ENCODE peak calls at places on chromosomes 7 and 10, in six cellular contexts. M, B, G, C, T and J are unnamed samples.

GRCh38 chr10:26737730-26738129 is 40.2 kb downstream of the PDSS1 start:
- DNase-seq in G (peak), M (no peak), T (no peak), B (no peak), C (peak), J (no peak)

GRCh38 chr7:138559448-138559847 is 99.4 kb downstream of the TRIM24 start:
- DNase-seq in T (no peak), G (no peak), C (no peak), B (no peak), M (no peak), J (no peak)

GRCh38 chr10:72328045-72328828 is 26.5 kb downstream of the DNAJB12 start:
- DNase-seq in G (peak), M (no peak), B (no peak), T (no peak), C (peak), J (no peak)

GRCh38 chr7:42192851-42193456 is 44.1 kb downstream of the GLI3 start:
- DNase-seq in M (no peak), T (no peak), B (peak), C (no peak), G (peak), J (no peak)

GRCh38 chr10:124742418-124743187 is 1.6 kb downstream of the FAM53B start:
- DNase-seq in T (no peak), B (no peak), G (peak), C (peak), M (no peak), J (no peak)

GRCh38 chr7:146698995-146699610 is 582.5 kb downstream of the CNTNAP2 start:
- DNase-seq in T (no peak), M (no peak), C (no peak), G (no peak), B (no peak), J (no peak)

GRCh38 chr7:27156901-27157716 is 634 bp upstream of the HOXA7 start:
- DNase-seq in M (no peak), C (peak), T (no peak), G (no peak), B (no peak), J (no peak)

GRCh38 chr7:111164442-111164841 is 73.5 kb downstream of the LRRN3 start:
- DNase-seq in G (no peak), C (peak), M (no peak), B (no peak), T (no peak), J (no peak)

GRCh38 chr10:585502-585901 is 104.0 kb downstream of the DIP2C start:
- DNase-seq in M (no peak), B (no peak), T (no peak), G (no peak), C (no peak), J (no peak)

GRCh38 chr7:125061776-125062397 is 132.3 kb upstream of the POT1 start:
- DNase-seq in G (peak), T (no peak), M (no peak), C (peak), B (no peak), J (no peak)

GRCh38 chr10:28533315-28533564 is 322 bp downstream of the WAC start:
- DNase-seq in B (no peak), G (no peak), M (no peak), T (no peak), C (no peak), J (no peak)

GRCh38 chr7:43385309-43385680 is 197.6 kb upstream of the STK17A start:
- DNase-seq in M (no peak), B (no peak), T (no peak), C (no peak), G (no peak), J (no peak)

GRCh38 chr7:13414181-13414580 is 575.3 kb downstream of the ETV1 start:
- DNase-seq in B (no peak), M (no peak), T (no peak), G (no peak), C (no peak), J (no peak)

GRCh38 chr10:21372651-21373410 is 152.7 kb downstream of the SKIDA1 start:
- DNase-seq in T (no peak), B (no peak), C (peak), G (peak), M (peak), J (peak)

GRCh38 chr7:18976715-18977466 is 140.5 kb downstream of the TWIST1 start:
- DNase-seq in M (no peak), B (no peak), T (no peak), G (no peak), C (peak), J (no peak)

GRCh38 chr7:118169146-118169545 is 14.8 kb upstream of the LSM8 start:
- DNase-seq in M (no peak), B (no peak), C (peak), T (no peak), G (peak), J (no peak)

GRCh38 chr7:46739378-46740234 is 818.5 kb upstream of the IGFBP3 start:
- DNase-seq in C (no peak), M (no peak), B (no peak), G (no peak), T (no peak), J (no peak)

GRCh38 chr10:72335394-72336258 is 19.1 kb downstream of the DNAJB12 start:
- DNase-seq in B (no peak), C (peak), G (peak), M (no peak), T (peak), J (no peak)

GRCh38 chr7:4694653-4695335 is 12.7 kb downstream of the FOXK1 start:
- DNase-seq in B (no peak), G (peak), M (no peak), C (peak), T (no peak), J (no peak)

GRCh38 chr7:2616973-2617709 is 14.6 kb upstream of the TTYH3 start:
- DNase-seq in T (no peak), M (no peak), B (no peak), C (no peak), G (no peak), J (no peak)

GRCh38 chr10:23081156-23081833 is 14.1 kb upstream of the MSRB2 start:
- DNase-seq in T (no peak), C (peak), G (peak), M (no peak), B (no peak), J (no peak)

GRCh38 chr7:46446151-46446550 is 525.1 kb upstream of the IGFBP3 start:
- DNase-seq in B (no peak), C (no peak), G (no peak), T (no peak), M (no peak), J (no peak)

GRCh38 chr10:70374775-70375614 is 7.4 kb downstream of the LRRC20 start:
- DNase-seq in G (peak), B (no peak), C (no peak), T (no peak), M (no peak), J (no peak)

GRCh38 chr10:70759769-70760168 is 25.4 kb downstream of the TBATA start:
- DNase-seq in M (no peak), C (peak), G (no peak), B (no peak), T (no peak), J (no peak)

GRCh38 chr7:99782012-99782953 is 1.7 kb downstream of the CYP3A4 start:
- DNase-seq in B (no peak), C (no peak), T (no peak), G (no peak), M (no peak), J (no peak)

GRCh38 chr7:70612811-70613210 is 519.1 kb upstream of the GALNT17 start:
- DNase-seq in T (no peak), B (no peak), M (no peak), G (no peak), C (no peak), J (no peak)

GRCh38 chr7:100220833-100221718 is 1.3 kb downstream of the PVRIG start:
- DNase-seq in G (no peak), M (no peak), T (peak), C (no peak), B (no peak), J (no peak)

GRCh38 chr10:20085115-20085514 is 268.9 kb downstream of the PLXDC2 start:
- DNase-seq in M (no peak), T (no peak), B (no peak), G (no peak), C (no peak), J (no peak)

GRCh38 chr7:149379625-149380024 is 81.2 kb downstream of the ZNF777 start:
- DNase-seq in G (no peak), M (no peak), T (no peak), B (no peak), C (no peak), J (no peak)

GRCh38 chr7:55369427-55369826 is 4.3 kb downstream of the LANCL2 start:
- DNase-seq in G (peak), C (peak), T (no peak), M (peak), B (no peak), J (peak)

DNA sequence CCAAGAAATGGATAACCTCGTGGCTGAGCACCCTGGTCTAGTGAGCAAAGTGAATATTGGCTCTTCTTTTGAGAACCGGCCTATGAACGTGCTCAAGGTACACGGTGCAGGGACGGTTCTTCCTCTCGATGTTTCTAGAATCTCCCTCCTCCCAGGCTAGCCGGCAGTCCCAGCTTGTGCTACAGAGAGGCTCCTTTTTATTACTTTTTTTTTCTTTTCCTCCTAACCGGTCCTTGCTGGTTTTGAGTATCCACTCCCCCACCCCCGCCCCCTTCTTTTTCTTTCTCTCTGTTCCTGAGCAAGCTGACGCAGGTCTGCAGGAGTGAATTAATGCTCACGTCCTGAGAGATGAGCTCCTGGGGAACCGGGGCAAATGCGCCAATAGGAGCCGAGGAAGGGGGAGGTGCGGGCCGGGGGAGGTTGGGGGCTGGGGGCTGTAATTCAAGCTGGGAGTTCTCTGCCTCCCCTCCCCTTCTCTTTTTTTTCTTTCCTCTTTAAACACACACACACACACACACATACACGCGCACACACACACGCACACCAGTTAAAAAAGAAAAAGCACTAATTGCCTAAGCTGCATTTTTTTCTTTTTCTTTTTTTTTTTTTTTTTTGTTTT is 6.5 kb downstream of the CPA2 start:
- DNase-seq in C (no peak), T (no peak), B (peak), G (peak), M (no peak), J (no peak)
- H3K4me3 ChIP-seq in C (no peak), T (peak), B (peak), G (peak), M (peak), J (no peak)

GRCh38 chr10:11677480-11677879 is 64.7 kb upstream of the ECHDC3 start:
- DNase-seq in C (no peak), M (no peak), B (no peak), G (no peak), T (no peak), J (no peak)

GRCh38 chr10:11682267-11682683 is 59.9 kb upstream of the ECHDC3 start:
- DNase-seq in G (no peak), C (no peak), T (no peak), B (no peak), M (no peak), J (no peak)

GRCh38 chr10:11679946-11680345 is 62.2 kb upstream of the ECHDC3 start:
- DNase-seq in C (no peak), T (no peak), M (no peak), G (no peak), B (no peak), J (no peak)

GRCh38 chr10:11680496-11680895 is 61.7 kb upstream of the ECHDC3 start:
- DNase-seq in M (no peak), T (no peak), B (no peak), C (no peak), G (no peak), J (no peak)

GRCh38 chr10:11678074-11678793 is 63.9 kb upstream of the ECHDC3 start:
- DNase-seq in B (no peak), C (peak), T (no peak), M (no peak), G (peak), J (no peak)
- H3K4me3 ChIP-seq in B (no peak), C (no peak), T (no peak), M (no peak), G (no peak), J (no peak)

GRCh38 chr7:66778201-66778600 is 37.7 kb downstream of the RABGEF1 start:
- DNase-seq in T (no peak), C (no peak), M (peak), B (no peak), G (peak), J (no peak)

GRCh38 chr7:66776800-66777468 is 36.4 kb downstream of the RABGEF1 start:
- DNase-seq in B (no peak), T (no peak), C (no peak), G (no peak), M (no peak), J (no peak)

GRCh38 chr7:66779669-66780408 is 39.3 kb downstream of the RABGEF1 start:
- DNase-seq in G (peak), C (peak), T (no peak), B (no peak), M (no peak), J (no peak)

DNA sequence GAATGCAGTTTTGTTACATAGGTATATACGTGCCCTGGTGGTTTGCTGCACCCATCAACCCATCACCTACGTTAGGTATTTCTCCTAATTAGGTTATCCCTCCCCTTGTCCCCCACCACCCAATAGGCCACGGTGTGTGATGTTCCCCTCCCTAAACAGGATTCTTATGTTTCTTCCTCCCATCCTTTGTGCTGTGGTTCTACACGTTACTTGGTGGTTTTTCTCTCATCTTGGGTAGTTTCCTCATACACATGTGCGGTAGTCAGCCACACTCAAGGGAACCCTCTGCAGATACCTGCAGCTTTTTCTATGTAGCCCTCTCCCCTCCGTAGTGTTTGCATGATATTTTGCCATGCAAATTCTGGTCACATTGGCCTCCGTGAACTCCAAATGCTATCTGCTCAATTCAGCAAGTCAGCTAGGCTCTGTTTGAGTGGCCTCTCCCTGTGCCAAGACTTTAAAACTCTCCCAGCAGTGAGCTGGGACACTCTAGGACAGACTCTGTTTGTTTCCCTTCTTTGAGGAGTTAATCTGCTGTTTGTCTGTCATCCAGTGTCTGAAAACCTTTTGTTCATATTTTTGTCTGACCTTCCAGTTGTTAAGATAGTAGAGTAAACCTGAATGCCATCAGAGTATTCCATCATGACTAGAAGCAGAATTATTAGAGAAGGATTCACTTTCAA is 41.0 kb downstream of the RABGEF1 start:
- DNase-seq in B (no peak), C (no peak), M (no peak), T (no peak), G (no peak), J (no peak)
- H3K4me3 ChIP-seq in B (no peak), C (no peak), M (no peak), T (no peak), G (no peak), J (no peak)

GRCh38 chr10:51083280-51083986 is 9.1 kb downstream of the PRKG1 start:
- DNase-seq in M (no peak), T (no peak), B (no peak), C (no peak), G (no peak), J (no peak)
- H3K4me3 ChIP-seq in M (no peak), T (no peak), B (no peak), C (no peak), G (no peak), J (no peak)

DNA sequence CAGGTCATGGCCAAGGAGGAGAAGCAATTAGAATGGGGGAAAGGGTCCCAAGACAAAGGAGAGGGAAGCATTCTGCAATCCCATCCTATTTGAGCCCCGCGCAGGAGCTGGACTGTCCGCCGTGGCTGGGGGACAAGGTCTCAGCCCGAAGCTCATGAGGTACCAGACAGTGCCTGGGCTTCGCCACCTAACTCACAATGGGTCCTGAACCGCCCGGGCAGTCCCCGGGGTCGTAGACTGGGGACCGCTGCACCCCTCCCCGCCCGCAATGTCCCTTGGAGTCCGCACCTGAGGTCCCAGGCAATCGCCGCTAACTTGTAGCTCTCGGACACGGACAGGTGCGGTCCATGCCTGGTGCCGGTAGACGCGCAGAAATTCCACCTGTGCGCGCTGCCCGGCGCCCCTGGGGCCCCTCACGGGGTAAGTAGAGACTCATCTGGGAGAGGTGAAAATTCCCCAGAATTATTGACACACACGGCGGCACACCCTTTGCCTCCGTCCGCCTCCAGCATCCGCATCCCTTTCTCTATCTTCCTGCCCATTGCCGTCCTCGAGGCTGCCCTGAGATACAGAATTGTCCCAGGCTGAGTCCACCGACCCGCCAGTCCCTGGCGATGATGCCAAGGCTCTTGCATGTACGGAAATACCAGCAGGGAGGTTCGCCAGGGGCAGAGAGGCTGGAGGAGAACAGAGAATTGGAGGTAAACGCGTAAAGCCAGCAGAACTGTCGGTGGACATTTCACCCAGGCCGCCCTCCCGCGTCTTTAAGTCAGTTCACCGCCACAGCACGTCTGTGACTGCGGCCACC is 1.7 kb downstream of the CHRM2 start:
- DNase-seq in T (no peak), B (no peak), M (no peak), G (peak), C (no peak), J (no peak)
- H3K4me3 ChIP-seq in T (peak), B (peak), M (peak), G (peak), C (no peak), J (peak)

GRCh38 chr7:7077945-7078344 is 104.4 kb upstream of the C1GALT1 start:
- DNase-seq in T (no peak), C (no peak), G (no peak), M (no peak), B (no peak), J (no peak)
- H3K4me3 ChIP-seq in T (no peak), C (no peak), G (no peak), M (no peak), B (no peak), J (no peak)